ENCODE peak calls at places on chromosomes 16 and 17, in four cellular contexts. One of them, this sample, is unnamed.

GRCh38 chr17:31843382-31843780 is 15.7 kb downstream of the COPRS start:
- DNase-seq in heart left ventricle: no peak
- DNase-seq in thoracic aorta: no peak
- DNase-seq in heart right ventricle: no peak
- DNase-seq in this sample: no peak

GRCh38 chr17:55434721-55435120 is 13.1 kb upstream of the MMD start:
- DNase-seq in heart left ventricle: no peak
- DNase-seq in heart right ventricle: no peak
- DNase-seq in thoracic aorta: no peak
- DNase-seq in this sample: no peak

GRCh38 chr16:25095636-25096035 is 15.9 kb upstream of the LCMT1 start:
- DNase-seq in thoracic aorta: no peak
- DNase-seq in heart right ventricle: no peak
- DNase-seq in heart left ventricle: no peak
- DNase-seq in this sample: no peak

GRCh38 chr16:57289391-57290257 is 5.2 kb upstream of the PLLP start:
- DNase-seq in heart left ventricle: peak
- DNase-seq in heart right ventricle: no peak
- DNase-seq in thoracic aorta: no peak
- DNase-seq in this sample: no peak

GRCh38 chr17:60598001-60598736 is 1.8 kb upstream of the PPM1D start:
- DNase-seq in heart left ventricle: no peak
- DNase-seq in heart right ventricle: no peak
- DNase-seq in thoracic aorta: no peak
- DNase-seq in this sample: no peak

GRCh38 chr17:8476741-8477140 is 41.1 kb downstream of the NDEL1 start:
- DNase-seq in heart left ventricle: no peak
- DNase-seq in heart right ventricle: no peak
- DNase-seq in thoracic aorta: no peak
- DNase-seq in this sample: no peak

GRCh38 chr16:85369741-85370528 is 243.2 kb upstream of the GSE1 start:
- DNase-seq in heart left ventricle: no peak
- DNase-seq in heart right ventricle: peak
- DNase-seq in thoracic aorta: peak
- DNase-seq in this sample: peak

GRCh38 chr16:31421587-31421986 is 6.6 kb downstream of the COX6A2 start:
- DNase-seq in heart right ventricle: no peak
- DNase-seq in thoracic aorta: no peak
- DNase-seq in heart left ventricle: peak
- DNase-seq in this sample: no peak

GRCh38 chr17:2786176-2786881 is 9.9 kb upstream of the RAP1GAP2 start:
- DNase-seq in heart right ventricle: peak
- DNase-seq in thoracic aorta: no peak
- DNase-seq in heart left ventricle: peak
- DNase-seq in this sample: peak

GRCh38 chr16:29738514-29738913 is 7.3 kb downstream of the C16orf54 start:
- DNase-seq in heart right ventricle: no peak
- DNase-seq in thoracic aorta: no peak
- DNase-seq in heart left ventricle: no peak
- DNase-seq in this sample: no peak

GRCh38 chr17:2595736-2596135 is 2.3 kb downstream of the PAFAH1B1 start:
- DNase-seq in heart right ventricle: no peak
- DNase-seq in heart left ventricle: no peak
- DNase-seq in thoracic aorta: no peak
- DNase-seq in this sample: no peak

GRCh38 chr16:4578961-4579530 is 22.9 kb downstream of the C16orf96 start:
- DNase-seq in thoracic aorta: no peak
- DNase-seq in heart right ventricle: no peak
- DNase-seq in heart left ventricle: no peak
- DNase-seq in this sample: no peak

GRCh38 chr16:53094013-53094630 is 39.3 kb downstream of the CHD9 start:
- DNase-seq in heart right ventricle: peak
- DNase-seq in thoracic aorta: no peak
- DNase-seq in heart left ventricle: peak
- DNase-seq in this sample: no peak

GRCh38 chr17:28623696-28624095 is 9.7 kb upstream of the RSKR start:
- DNase-seq in heart right ventricle: no peak
- DNase-seq in heart left ventricle: no peak
- DNase-seq in thoracic aorta: no peak
- DNase-seq in this sample: no peak

GRCh38 chr17:51725185-51725584 is 433.3 kb downstream of the CA10 start:
- DNase-seq in heart right ventricle: no peak
- DNase-seq in thoracic aorta: no peak
- DNase-seq in heart left ventricle: no peak
- DNase-seq in this sample: no peak

GRCh38 chr17:66469890-66470289 is 167.5 kb downstream of the PRKCA start:
- DNase-seq in heart left ventricle: no peak
- DNase-seq in heart right ventricle: no peak
- DNase-seq in thoracic aorta: no peak
- DNase-seq in this sample: no peak

GRCh38 chr16:4377573-4378146 is 6.0 kb downstream of the VASN start:
- DNase-seq in thoracic aorta: no peak
- DNase-seq in heart right ventricle: no peak
- DNase-seq in heart left ventricle: peak
- DNase-seq in this sample: peak

GRCh38 chr16:71687853-71688252 is 36.6 kb downstream of the PHLPP2 start:
- DNase-seq in thoracic aorta: no peak
- DNase-seq in heart right ventricle: no peak
- DNase-seq in heart left ventricle: no peak
- DNase-seq in this sample: no peak

GRCh38 chr16:77918792-77919707 is 103.3 kb upstream of the CLEC3A start:
- DNase-seq in thoracic aorta: no peak
- DNase-seq in heart left ventricle: no peak
- DNase-seq in heart right ventricle: no peak
- DNase-seq in this sample: no peak

GRCh38 chr16:85384831-85385462 is 228.2 kb upstream of the GSE1 start:
- DNase-seq in thoracic aorta: no peak
- DNase-seq in heart right ventricle: no peak
- DNase-seq in heart left ventricle: peak
- DNase-seq in this sample: no peak

GRCh38 chr17:57911834-57912673 is 43.2 kb downstream of the CUEDC1 start:
- DNase-seq in thoracic aorta: peak
- DNase-seq in heart left ventricle: peak
- DNase-seq in heart right ventricle: peak
- DNase-seq in this sample: peak

GRCh38 chr16:4709481-4709880 is 16.1 kb downstream of the NUDT16L1 start:
- DNase-seq in thoracic aorta: no peak
- DNase-seq in heart left ventricle: no peak
- DNase-seq in heart right ventricle: no peak
- DNase-seq in this sample: no peak

GRCh38 chr16:67483150-67483549 is at the start of gene AGRP:
- DNase-seq in thoracic aorta: no peak
- DNase-seq in heart left ventricle: no peak
- DNase-seq in heart right ventricle: no peak
- DNase-seq in this sample: no peak

GRCh38 chr17:10702574-10702973 is 5.2 kb downstream of the ADPRM start:
- DNase-seq in thoracic aorta: no peak
- DNase-seq in heart right ventricle: no peak
- DNase-seq in heart left ventricle: no peak
- DNase-seq in this sample: no peak

DNA sequence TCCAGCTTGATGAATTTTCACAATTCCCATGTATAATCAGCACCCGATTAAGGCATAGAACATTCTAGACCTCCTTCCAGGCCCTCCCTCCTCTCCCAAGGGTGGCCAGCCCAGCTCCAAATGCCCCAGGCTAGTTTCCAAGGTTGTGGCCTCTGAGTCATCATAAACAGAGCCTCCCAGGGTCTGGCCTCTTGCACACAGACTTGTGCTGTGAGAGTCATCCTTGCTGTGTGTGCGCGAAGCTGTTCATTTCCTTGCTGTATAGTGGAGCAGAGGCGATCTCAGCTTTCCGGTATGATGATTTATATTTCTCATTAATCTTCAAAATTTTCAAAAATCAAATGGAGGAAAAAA is 20.5 kb upstream of the JPH3 start:
- DNase-seq in heart right ventricle: peak
- DNase-seq in thoracic aorta: peak
- DNase-seq in heart left ventricle: no peak
- DNase-seq in this sample: no peak
- H3K27ac ChIP-seq in heart right ventricle: peak
- H3K27ac ChIP-seq in thoracic aorta: peak
- H3K27ac ChIP-seq in heart left ventricle: peak
- H3K27ac ChIP-seq in this sample: no peak

GRCh38 chr17:76078859-76079576 is at the start of gene ZACN:
- DNase-seq in heart right ventricle: no peak
- DNase-seq in heart left ventricle: no peak
- DNase-seq in thoracic aorta: no peak
- DNase-seq in this sample: no peak

GRCh38 chr17:76080207-76080933 is 1.4 kb downstream of the ZACN start:
- DNase-seq in heart right ventricle: no peak
- DNase-seq in heart left ventricle: no peak
- DNase-seq in thoracic aorta: no peak
- DNase-seq in this sample: no peak

GRCh38 chr17:76080934-76081287 is 1.9 kb downstream of the ZACN start:
- DNase-seq in heart left ventricle: no peak
- DNase-seq in heart right ventricle: no peak
- DNase-seq in thoracic aorta: no peak
- DNase-seq in this sample: no peak

GRCh38 chr17:76081295-76082210 is 2.6 kb downstream of the ZACN start:
- DNase-seq in thoracic aorta: no peak
- DNase-seq in heart left ventricle: peak
- DNase-seq in heart right ventricle: no peak
- DNase-seq in this sample: no peak

GRCh38 chr17:76079577-76080206 is 710 bp downstream of the ZACN start:
- DNase-seq in thoracic aorta: no peak
- DNase-seq in heart left ventricle: no peak
- DNase-seq in heart right ventricle: no peak
- DNase-seq in this sample: peak
- H3K4me3 ChIP-seq in thoracic aorta: no peak
- H3K4me3 ChIP-seq in heart left ventricle: no peak
- H3K4me3 ChIP-seq in heart right ventricle: no peak
- H3K4me3 ChIP-seq in this sample: no peak

DNA sequence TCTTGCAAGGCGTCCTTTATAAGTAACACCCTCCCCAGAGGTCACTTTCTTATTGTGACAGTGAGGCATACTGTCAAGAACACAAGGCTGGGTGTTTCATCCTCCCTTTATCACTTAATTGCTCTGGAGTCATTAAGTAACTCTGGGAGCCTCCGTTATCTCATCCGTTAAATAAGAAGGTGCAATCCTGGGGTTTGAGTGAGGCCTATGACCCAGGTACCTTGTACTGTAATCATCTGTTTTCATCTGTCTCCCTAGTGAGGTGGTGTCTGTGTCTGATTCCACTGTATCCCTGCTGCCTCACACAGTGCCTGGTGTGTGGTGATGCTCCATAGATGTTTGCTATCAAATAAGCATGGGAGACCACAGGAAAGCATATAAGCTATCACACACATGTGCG is 17.7 kb downstream of the TNS4 start:
- DNase-seq in heart left ventricle: no peak
- DNase-seq in thoracic aorta: no peak
- DNase-seq in heart right ventricle: no peak
- DNase-seq in this sample: no peak
- H3K27ac ChIP-seq in heart left ventricle: no peak
- H3K27ac ChIP-seq in thoracic aorta: no peak
- H3K27ac ChIP-seq in heart right ventricle: no peak
- H3K27ac ChIP-seq in this sample: peak

DNA sequence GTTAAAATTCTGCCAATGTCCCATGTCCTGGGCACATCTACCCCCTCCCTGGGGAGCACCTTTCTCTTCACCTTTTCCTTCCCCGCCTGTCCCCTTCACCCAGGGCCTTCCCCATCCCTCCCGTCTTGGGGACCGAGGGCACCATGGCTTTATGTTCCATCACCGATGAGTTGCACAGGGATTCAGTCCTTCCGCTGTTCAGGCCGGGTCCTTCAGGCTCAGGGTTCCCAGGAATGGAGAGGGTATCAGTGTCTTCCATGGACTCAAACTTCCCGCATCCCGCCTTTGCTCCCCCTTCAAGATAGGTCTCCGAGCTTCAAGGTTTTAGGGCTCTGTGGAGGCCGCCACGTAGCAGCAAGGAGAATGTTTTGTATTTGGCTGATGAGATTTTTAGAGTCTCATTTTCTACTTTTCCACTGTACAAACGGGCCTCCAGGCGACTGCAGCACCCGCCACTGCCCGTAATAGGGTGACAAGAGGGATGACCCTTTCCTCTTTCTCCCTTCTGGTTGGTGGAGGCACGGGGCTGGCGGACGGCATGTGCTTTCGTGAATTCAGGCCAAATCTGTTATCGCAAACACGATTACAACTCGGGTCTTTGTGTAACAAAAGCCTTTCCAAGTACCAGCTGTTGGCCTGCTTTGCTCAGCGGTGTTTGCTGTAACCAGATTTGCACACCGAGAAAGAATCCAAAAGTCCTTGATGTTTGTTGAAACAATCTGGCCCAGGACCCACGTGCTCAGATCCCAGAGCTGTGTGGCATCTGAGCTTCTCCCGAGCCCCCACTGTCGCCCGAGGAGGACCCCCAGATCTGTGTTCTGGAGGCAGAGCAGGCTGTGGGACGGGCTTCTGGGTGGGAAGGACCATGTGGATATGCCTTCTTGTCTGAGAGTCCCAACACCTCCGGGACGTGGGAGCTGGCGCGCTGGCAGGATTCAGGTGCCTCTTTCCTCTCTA is 236.3 kb downstream of the SEC14L1 start:
- DNase-seq in heart left ventricle: no peak
- DNase-seq in heart right ventricle: no peak
- DNase-seq in thoracic aorta: no peak
- DNase-seq in this sample: peak
- H3K4me3 ChIP-seq in heart left ventricle: no peak
- H3K4me3 ChIP-seq in heart right ventricle: peak
- H3K4me3 ChIP-seq in thoracic aorta: peak
- H3K4me3 ChIP-seq in this sample: peak

DNA sequence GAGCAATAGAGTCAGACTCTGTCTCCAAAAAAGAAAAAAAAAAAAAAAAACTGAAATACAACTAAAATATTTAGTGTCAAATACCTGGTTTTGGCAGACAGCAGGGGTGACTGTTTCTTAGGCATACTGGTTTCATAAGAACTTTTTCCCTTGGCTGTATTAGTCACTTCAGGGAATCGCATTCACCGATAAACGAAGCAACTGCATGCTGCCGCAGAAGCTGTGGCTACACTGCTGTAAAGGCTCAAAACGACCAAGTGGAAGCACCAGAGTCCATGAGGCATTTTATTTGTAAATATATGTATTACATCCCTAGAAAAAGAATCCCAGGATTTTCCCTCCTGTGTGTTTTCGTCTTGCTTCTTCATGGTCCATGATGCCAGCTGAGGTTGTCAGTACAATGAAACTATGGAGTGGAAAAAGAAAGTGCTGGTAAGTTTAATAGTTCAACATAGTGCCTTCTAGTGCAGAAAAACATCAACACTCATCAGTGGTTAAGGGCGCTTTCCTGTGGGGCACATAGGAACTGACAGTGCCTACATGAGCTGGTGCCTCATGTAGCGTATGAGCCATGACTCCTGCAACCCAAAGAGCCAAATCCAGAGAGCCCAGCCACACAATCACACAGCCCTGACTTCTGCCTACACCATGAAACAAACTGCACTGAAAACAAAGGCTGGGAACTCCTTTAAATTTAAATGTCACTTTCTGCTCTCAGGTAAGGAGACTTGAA is 7.3 kb downstream of the RPS15A start:
- DNase-seq in thoracic aorta: no peak
- DNase-seq in heart left ventricle: no peak
- DNase-seq in heart right ventricle: no peak
- DNase-seq in this sample: no peak
- H3K27ac ChIP-seq in thoracic aorta: no peak
- H3K27ac ChIP-seq in heart left ventricle: no peak
- H3K27ac ChIP-seq in heart right ventricle: no peak
- H3K27ac ChIP-seq in this sample: no peak

GRCh38 chr17:37488009-37488604 is 1.6 kb upstream of the DUSP14 start:
- DNase-seq in thoracic aorta: no peak
- DNase-seq in heart left ventricle: no peak
- DNase-seq in heart right ventricle: peak
- DNase-seq in this sample: peak
- H3K4me3 ChIP-seq in thoracic aorta: peak
- H3K4me3 ChIP-seq in heart left ventricle: peak
- H3K4me3 ChIP-seq in heart right ventricle: peak
- H3K4me3 ChIP-seq in this sample: peak

This sample was measured in WERI-Rb-1.